ENCODE peak calls at places on chromosomes 4 and X, in six cellular contexts. T is PC-3, U is GM23248, X is neural progenitor cell, Q is HCT116, Z is OCI-LY7. B is an unnamed sample.

GRCh38 chr4:1907848-1908525 is 36.8 kb downstream of the NSD2 start:
- DNase-seq in T (no peak), U (no peak), X (no peak), Q (no peak), Z (no peak), B (no peak)

GRCh38 chrX:71604141-71604540 is 14.2 kb downstream of the CXCR3 start:
- DNase-seq in T (peak), U (peak), X (no peak), Q (no peak), Z (no peak), B (no peak)

GRCh38 chr4:139762715-139763114 is 97.1 kb downstream of the MGST2 start:
- DNase-seq in T (no peak), U (no peak), X (no peak), Q (no peak), Z (no peak), B (no peak)

GRCh38 chrX:9610774-9611392 is 146.0 kb downstream of the TBL1X start:
- DNase-seq in T (peak), U (peak), X (no peak), Q (no peak), Z (no peak), B (no peak)

GRCh38 chrX:48833531-48834138 is 1.8 kb downstream of the PCSK1N start:
- DNase-seq in T (peak), U (no peak), X (no peak), Q (no peak), Z (no peak), B (no peak)

GRCh38 chr4:41507292-41507933 is 30.5 kb upstream of the LIMCH1 start:
- DNase-seq in T (peak), U (peak), X (no peak), Q (no peak), Z (no peak), B (no peak)

GRCh38 chr4:139015948-139016451 is 419 bp downstream of the NOCT start:
- DNase-seq in T (no peak), U (peak), X (no peak), Q (no peak), Z (peak), B (peak)

GRCh38 chrX:51834076-51834475 is 59.3 kb upstream of the MAGED1 start:
- DNase-seq in T (peak), U (no peak), X (no peak), Q (no peak), Z (no peak), B (no peak)

GRCh38 chrX:51332188-51332942 is at the start of gene NUDT10:
- DNase-seq in T (no peak), U (peak), X (peak), Q (no peak), Z (no peak), B (peak)

GRCh38 chrX:114675365-114675764 is 91.5 kb downstream of the HTR2C start:
- DNase-seq in T (peak), U (peak), X (no peak), Q (no peak), Z (no peak), B (no peak)

GRCh38 chrX:53085661-53086229 is 3.6 kb downstream of the TSPYL2 start:
- DNase-seq in T (no peak), U (no peak), X (no peak), Q (no peak), Z (no peak), B (no peak)

GRCh38 chr4:172666711-172667368 is 501.8 kb upstream of the GALNT7 start:
- DNase-seq in T (no peak), U (peak), X (peak), Q (no peak), Z (no peak), B (peak)

GRCh38 chr4:66169341-66169740 is 499.1 kb upstream of the EPHA5 start:
- DNase-seq in T (peak), U (peak), X (peak), Q (no peak), Z (no peak), B (peak)

GRCh38 chr4:20252656-20253271 is 1.1 kb downstream of the SLIT2 start:
- DNase-seq in T (peak), U (peak), X (peak), Q (no peak), Z (no peak), B (peak)

GRCh38 chr4:109134268-109134667 is 168.2 kb downstream of the COL25A1 start:
- DNase-seq in T (no peak), U (no peak), X (no peak), Q (no peak), Z (no peak), B (no peak)

GRCh38 chrX:149151805-149152757 is 353.0 kb downstream of the IDS start:
- DNase-seq in T (no peak), U (peak), X (no peak), Q (no peak), Z (no peak), B (no peak)

GRCh38 chr4:100306018-100306417 is 115.8 kb upstream of the DDIT4L start:
- DNase-seq in T (peak), U (peak), X (no peak), Q (no peak), Z (no peak), B (no peak)

GRCh38 chr4:10346023-10346422 is 111.2 kb downstream of the ZNF518B start:
- DNase-seq in T (peak), U (peak), X (no peak), Q (no peak), Z (no peak), B (no peak)

GRCh38 chr4:22439947-22440346 is 75.9 kb downstream of the ADGRA3 start:
- DNase-seq in T (no peak), U (no peak), X (no peak), Q (no peak), Z (no peak), B (no peak)

GRCh38 chrX:8189096-8189830 is 18.2 kb upstream of the VCX2 start:
- DNase-seq in T (no peak), U (no peak), X (no peak), Q (no peak), Z (no peak), B (no peak)

GRCh38 chr4:139511320-139511719 is 44.7 kb downstream of the SETD7 start:
- DNase-seq in T (no peak), U (no peak), X (no peak), Q (no peak), Z (no peak), B (no peak)

GRCh38 chr4:8376361-8377102 is 64.0 kb downstream of the ACOX3 start:
- DNase-seq in T (no peak), U (no peak), X (no peak), Q (no peak), Z (no peak), B (no peak)

GRCh38 chr4:139629761-139630160 is 35.9 kb upstream of the MGST2 start:
- DNase-seq in T (no peak), U (no peak), X (no peak), Q (no peak), Z (no peak), B (no peak)

DNA sequence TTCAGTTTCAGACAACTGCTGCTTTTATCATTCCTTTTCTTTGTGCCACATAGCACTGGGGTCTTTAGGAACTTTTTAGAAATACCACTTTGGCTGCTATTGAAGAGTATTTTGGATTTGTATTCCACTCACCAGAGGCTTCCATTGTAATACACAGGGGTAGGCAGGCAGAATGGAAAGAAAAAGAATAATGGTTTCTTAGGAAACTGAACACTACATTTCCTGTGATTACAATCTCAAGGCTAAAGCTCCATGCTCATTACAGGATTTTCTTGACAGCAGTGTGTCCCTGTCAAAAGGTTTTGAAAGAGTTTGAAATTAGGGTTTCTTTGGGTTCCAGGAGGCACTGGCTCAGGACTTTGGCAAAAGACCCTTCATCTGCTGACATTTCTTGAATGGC is 74.9 kb upstream of the STIM2 start:
- DNase-seq in T (no peak), U (no peak), X (no peak), Q (no peak), Z (no peak), B (no peak)
- H3K4me3 ChIP-seq in T (no peak), U (no peak), X (no peak), Q (no peak), Z (no peak), B (no peak)

GRCh38 chr4:25928956-25929336 is 14.9 kb downstream of the SMIM20 start:
- DNase-seq in T (no peak), U (peak), X (no peak), Q (no peak), Z (no peak), B (no peak)

GRCh38 chr4:25926473-25926872 is 12.5 kb downstream of the SMIM20 start:
- DNase-seq in T (peak), U (no peak), X (no peak), Q (no peak), Z (peak), B (no peak)

GRCh38 chr4:25925486-25926201 is 11.6 kb downstream of the SMIM20 start:
- DNase-seq in T (peak), U (peak), X (peak), Q (peak), Z (peak), B (peak)

GRCh38 chr4:25928320-25928955 is 14.4 kb downstream of the SMIM20 start:
- DNase-seq in T (no peak), U (peak), X (no peak), Q (no peak), Z (no peak), B (no peak)

GRCh38 chr4:25927361-25928040 is 13.5 kb downstream of the SMIM20 start:
- DNase-seq in T (no peak), U (no peak), X (no peak), Q (no peak), Z (no peak), B (no peak)
- TF ChIP-seq EZH2phosphoT487 in T (no peak), U (no peak), X (no peak), Q (no peak), Z (no peak), B (no peak)

GRCh38 chrX:11784543-11784942 is 26.5 kb downstream of the MSL3 start:
- DNase-seq in T (no peak), U (no peak), X (no peak), Q (no peak), Z (no peak), B (no peak)

GRCh38 chrX:11789809-11790208 is 31.8 kb downstream of the MSL3 start:
- DNase-seq in T (no peak), U (no peak), X (no peak), Q (no peak), Z (peak), B (no peak)

GRCh38 chrX:11787564-11787963 is 29.5 kb downstream of the MSL3 start:
- DNase-seq in T (peak), U (peak), X (peak), Q (peak), Z (peak), B (peak)

GRCh38 chrX:11791090-11791489 is 33.1 kb downstream of the MSL3 start:
- DNase-seq in T (peak), U (no peak), X (no peak), Q (no peak), Z (no peak), B (no peak)

DNA sequence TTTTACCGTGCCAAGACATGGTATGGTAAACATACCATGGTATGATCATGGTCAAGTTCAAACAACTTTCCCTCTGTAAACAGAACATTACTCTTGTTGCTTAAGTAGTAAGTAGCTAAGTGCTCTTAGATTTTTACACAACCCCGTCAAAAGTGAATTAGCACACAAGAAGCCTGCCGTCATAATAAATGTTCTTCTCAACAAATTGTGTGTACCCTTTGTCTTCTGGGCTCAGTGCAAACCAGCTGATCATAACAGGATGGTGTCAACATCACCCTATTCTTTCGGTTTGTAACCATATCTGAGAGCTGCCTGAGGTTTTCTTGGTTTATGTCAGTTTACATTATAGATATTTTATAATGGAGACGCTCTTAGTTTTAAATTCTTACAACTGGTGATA is 28.8 kb downstream of the MSL3 start:
- DNase-seq in T (no peak), U (no peak), X (no peak), Q (no peak), Z (no peak), B (no peak)
- H3K4me3 ChIP-seq in T (no peak), U (peak), X (no peak), Q (no peak), Z (no peak), B (no peak)

GRCh38 chrX:134484039-134484438 is 24.1 kb downstream of the HPRT1 start:
- DNase-seq in T (peak), U (peak), X (peak), Q (peak), Z (peak), B (peak)
- TF ChIP-seq EZH2phosphoT487 in T (no peak), U (no peak), X (no peak), Q (no peak), Z (no peak), B (no peak)